ENCODE peak calls at places on chromosomes 12 and 14, in nine cellular contexts. Z, S, J, V, B, F, G, L and N are unnamed samples.

GRCh38 chr12:69284131-69284530 is 44.8 kb downstream of the CPSF6 start:
- DNase-seq in V (peak), G (peak), Z (peak), F (peak), J (peak), S (peak), B (peak), L (peak), N (no peak)

GRCh38 chr12:89225808-89226368 is 126.4 kb downstream of the DUSP6 start:
- DNase-seq in V (no peak), S (peak), F (no peak), L (peak), J (peak), B (no peak), G (peak), Z (peak), N (no peak)

GRCh38 chr12:20445693-20446092 is 77.4 kb downstream of the PDE3A start:
- DNase-seq in L (no peak), F (no peak), V (no peak), S (no peak), G (no peak), J (no peak), B (no peak), Z (peak), N (no peak)

GRCh38 chr14:31457665-31458659 is 656 bp upstream of the DTD2 start:
- DNase-seq in L (no peak), J (no peak), Z (no peak), F (no peak), V (no peak), G (no peak), B (no peak), S (peak), N (no peak)

GRCh38 chr14:81504864-81505263 is 28.8 kb downstream of the SEL1L start:
- DNase-seq in L (no peak), S (no peak), Z (no peak), B (no peak), G (no peak), F (no peak), J (no peak), V (no peak), N (no peak)

GRCh38 chr12:21371050-21371449 is 1.7 kb upstream of the IAPP start:
- DNase-seq in F (no peak), B (no peak), L (no peak), V (no peak), J (no peak), S (no peak), Z (no peak), G (no peak), N (no peak)

GRCh38 chr14:50062438-50063039 is 53.8 kb downstream of the VCPKMT start:
- DNase-seq in F (no peak), V (peak), S (peak), L (peak), Z (peak), B (peak), J (peak), G (peak), N (no peak)

GRCh38 chr14:52314521-52315354 is 626 bp downstream of the PTGER2 start:
- DNase-seq in G (peak), S (peak), J (peak), V (peak), F (peak), Z (no peak), L (peak), B (peak), N (no peak)

GRCh38 chr12:15995801-15996200 is 84.7 kb downstream of the DERA start:
- DNase-seq in G (no peak), S (no peak), J (no peak), V (no peak), F (no peak), B (no peak), Z (no peak), L (no peak), N (no peak)

GRCh38 chr12:89073659-89074058 is 278.6 kb downstream of the DUSP6 start:
- DNase-seq in B (no peak), S (no peak), G (no peak), F (no peak), V (no peak), J (no peak), L (no peak), Z (no peak), N (no peak)

GRCh38 chr12:118618695-118619094 is 242.3 kb downstream of the SUDS3 start:
- DNase-seq in Z (no peak), F (no peak), S (no peak), B (no peak), V (no peak), J (no peak), L (peak), G (no peak), N (no peak)

GRCh38 chr12:111037047-111037446 is 116.7 kb upstream of the MYL2 start:
- DNase-seq in Z (no peak), F (no peak), G (no peak), J (no peak), L (no peak), B (no peak), V (no peak), S (no peak), N (no peak)

GRCh38 chr14:75069021-75069810 is at the start of gene ZC2HC1C:
- DNase-seq in J (peak), G (peak), S (peak), B (peak), Z (peak), V (peak), L (peak), F (peak), N (peak)

GRCh38 chr12:9936597-9936996 is 4.4 kb upstream of the CLEC2A start:
- DNase-seq in F (no peak), V (no peak), Z (no peak), G (no peak), B (no peak), S (no peak), J (no peak), L (no peak), N (no peak)

GRCh38 chr12:131493068-131493826 is 217.6 kb upstream of the SFSWAP start:
- DNase-seq in S (no peak), Z (no peak), G (no peak), F (no peak), J (no peak), V (no peak), L (no peak), B (no peak), N (no peak)

GRCh38 chr14:89000007-89000942 is 175.8 kb downstream of the TTC8 start:
- DNase-seq in J (peak), S (peak), G (peak), V (no peak), F (peak), Z (peak), L (peak), B (no peak), N (peak)

GRCh38 chr14:98623806-98624430 is 648.1 kb downstream of the BCL11B start:
- DNase-seq in Z (no peak), V (no peak), B (no peak), L (no peak), J (no peak), S (peak), F (no peak), G (no peak), N (no peak)

GRCh38 chr12:92971869-92972524 is 42.9 kb upstream of the EEA1 start:
- DNase-seq in Z (peak), G (peak), F (no peak), S (peak), J (no peak), B (no peak), V (no peak), L (no peak), N (no peak)

GRCh38 chr12:126727656-126728055 is 1539.3 kb upstream of the TMEM132C start:
- DNase-seq in S (no peak), V (no peak), F (no peak), Z (no peak), L (peak), J (no peak), B (no peak), G (no peak), N (no peak)

GRCh38 chr14:59707778-59708635 is 131.4 kb upstream of the CCDC175 start:
- DNase-seq in L (no peak), Z (peak), B (no peak), G (no peak), F (no peak), J (no peak), V (no peak), S (peak), N (no peak)
- TF ChIP-seq CTCF in L (no peak), Z (no peak), B (no peak), G (no peak), F (no peak), J (no peak), V (no peak), S (no peak), N (no peak)

GRCh38 chr12:59383426-59383822 is 212.4 kb upstream of the SLC16A7 start:
- DNase-seq in S (peak), F (no peak), B (no peak), J (no peak), V (no peak), Z (peak), G (peak), L (no peak), N (no peak)
- H3K4me3 ChIP-seq in S (peak), F (no peak), B (no peak), J (no peak), V (no peak), Z (no peak), G (no peak), L (no peak), N (no peak)

GRCh38 chr14:51224551-51224950 is 15.5 kb upstream of the TMX1 start:
- DNase-seq in S (peak), J (no peak), B (no peak), F (no peak), V (no peak), G (no peak), Z (no peak), L (no peak), N (no peak)

GRCh38 chr14:51225751-51226150 is 14.3 kb upstream of the TMX1 start:
- DNase-seq in B (no peak), S (no peak), V (no peak), L (no peak), G (no peak), Z (no peak), F (no peak), J (no peak), N (no peak)

GRCh38 chr14:51216602-51217001 is 23.4 kb upstream of the TMX1 start:
- DNase-seq in B (no peak), L (no peak), J (no peak), V (no peak), Z (peak), F (no peak), G (no peak), S (no peak), N (no peak)

DNA sequence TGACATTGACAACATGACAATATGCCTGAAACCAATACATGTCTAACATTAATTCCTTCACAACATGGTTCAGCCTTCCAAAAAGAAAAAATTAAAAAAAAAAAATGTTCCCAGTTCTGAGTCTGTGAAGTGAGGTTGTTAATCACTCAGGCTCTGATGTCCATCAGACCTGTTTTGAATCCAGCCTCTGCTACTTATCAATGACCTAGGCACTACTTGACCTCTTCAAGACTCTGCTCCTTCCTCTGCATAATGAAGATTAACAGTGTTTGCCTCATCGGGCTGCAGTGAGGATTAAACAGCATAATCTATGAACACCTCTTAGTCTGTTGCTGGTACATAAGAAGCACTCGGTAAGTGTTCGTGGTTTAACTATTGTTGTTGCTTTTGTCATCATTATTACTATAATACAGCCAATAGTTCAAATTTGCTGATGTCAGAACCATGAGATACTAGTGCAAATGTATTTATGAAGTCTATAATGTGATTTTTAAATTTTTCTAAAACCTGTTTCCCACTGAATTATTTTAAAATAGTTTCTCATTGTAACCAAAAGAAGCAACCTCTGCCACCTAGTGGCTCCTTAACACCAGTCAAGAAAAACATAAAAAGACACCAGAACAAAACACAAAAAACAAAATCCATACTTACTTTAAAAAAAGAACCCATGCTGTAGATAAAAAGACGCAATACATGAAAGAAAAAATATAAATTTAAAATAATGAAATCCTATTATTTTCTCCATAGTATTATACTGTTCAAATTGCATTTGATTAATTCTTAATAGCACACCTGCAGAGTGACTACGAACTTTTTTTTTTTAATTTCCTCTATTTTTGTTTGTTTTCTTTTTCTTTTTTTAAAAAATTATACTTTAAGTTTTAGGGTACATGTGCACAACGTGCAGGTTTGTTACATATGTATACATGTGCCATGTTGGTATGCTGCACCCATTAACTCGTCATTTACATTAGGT is 20.3 kb upstream of the TMX1 start:
- DNase-seq in S (peak), Z (peak), F (no peak), V (no peak), L (peak), J (no peak), B (peak), G (no peak), N (no peak)
- TF ChIP-seq CTCF in S (peak), Z (peak), F (peak), V (no peak), L (peak), J (no peak), B (peak), G (peak), N (peak)

GRCh38 chr12:54977857-54978256 is 6.7 kb downstream of the TESPA1 start:
- DNase-seq in S (no peak), Z (no peak), B (no peak), L (no peak), G (no peak), J (no peak), F (no peak), V (no peak), N (no peak)

GRCh38 chr12:54983536-54984102 is 943 bp downstream of the TESPA1 start:
- DNase-seq in L (no peak), B (no peak), V (peak), Z (no peak), F (no peak), S (no peak), G (no peak), J (no peak), N (no peak)

GRCh38 chr12:54977155-54977554 is 7.4 kb downstream of the TESPA1 start:
- DNase-seq in F (no peak), G (peak), Z (peak), L (no peak), S (peak), V (no peak), J (no peak), B (no peak), N (no peak)

GRCh38 chr12:54981796-54982195 is 2.8 kb downstream of the TESPA1 start:
- DNase-seq in F (no peak), J (no peak), Z (no peak), S (no peak), V (no peak), B (no peak), L (no peak), G (no peak), N (no peak)

GRCh38 chr12:54980341-54980740 is 4.2 kb downstream of the TESPA1 start:
- DNase-seq in S (no peak), V (peak), G (no peak), F (no peak), J (no peak), Z (no peak), B (no peak), L (no peak), N (no peak)
- H3K4me3 ChIP-seq in S (no peak), V (peak), G (no peak), F (no peak), J (no peak), Z (no peak), B (no peak), L (no peak), N (no peak)

GRCh38 chr12:42143401-42144173 is 1.1 kb downstream of the GXYLT1 start:
- DNase-seq in J (no peak), G (peak), F (no peak), S (peak), Z (peak), B (no peak), L (no peak), V (no peak), N (no peak)

GRCh38 chr12:42145197-42145549 is 499 bp upstream of the GXYLT1 start:
- DNase-seq in J (no peak), F (no peak), G (no peak), B (no peak), V (no peak), Z (no peak), S (no peak), L (peak), N (no peak)

GRCh38 chr12:42144424-42145196 is at the start of gene GXYLT1:
- DNase-seq in V (peak), B (peak), G (peak), J (peak), F (peak), S (peak), Z (peak), L (peak), N (peak)

GRCh38 chr12:42144174-42144423 is 575 bp downstream of the GXYLT1 start:
- DNase-seq in S (no peak), G (no peak), L (no peak), V (no peak), F (no peak), J (no peak), B (no peak), Z (no peak), N (no peak)

GRCh38 chr12:42145552-42146215 is 1.0 kb upstream of the GXYLT1 start:
- DNase-seq in V (no peak), G (no peak), S (no peak), L (peak), Z (no peak), B (no peak), F (no peak), J (no peak), N (no peak)
- TF ChIP-seq CTCF in V (no peak), G (peak), S (no peak), L (peak), Z (no peak), B (no peak), F (no peak), J (no peak), N (no peak)

GRCh38 chr14:55053500-55053899 is 2.1 kb downstream of the MAPK1IP1L start:
- DNase-seq in F (no peak), S (no peak), Z (no peak), J (no peak), G (no peak), L (no peak), B (no peak), V (no peak), N (no peak)
- H3K4me3 ChIP-seq in F (peak), S (peak), Z (peak), J (peak), G (peak), L (peak), B (no peak), V (no peak), N (no peak)

DNA sequence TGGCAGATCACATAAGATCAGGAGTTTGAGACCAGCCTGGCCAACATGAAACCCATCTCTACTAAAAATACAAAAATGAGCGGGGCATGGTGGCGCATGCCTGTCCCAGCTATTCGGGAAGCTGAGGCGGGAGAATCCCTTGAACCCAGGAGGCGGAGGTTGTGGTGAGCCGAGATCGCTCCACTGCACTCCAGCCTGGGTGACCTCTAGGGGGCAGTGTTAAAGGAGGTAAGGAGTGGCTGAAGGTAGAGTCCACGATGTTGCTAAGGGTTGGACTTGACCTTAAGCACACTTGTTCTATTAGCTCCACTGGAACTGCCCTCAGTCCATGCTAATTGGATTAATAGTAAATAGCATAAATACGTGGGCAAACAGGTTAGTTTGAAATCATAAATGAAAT is 62.4 kb upstream of the PSMC1 start:
- DNase-seq in L (peak), F (no peak), B (no peak), Z (no peak), G (no peak), V (peak), J (no peak), S (no peak), N (no peak)
- TF ChIP-seq CTCF in L (peak), F (no peak), B (no peak), Z (peak), G (peak), V (no peak), J (no peak), S (peak), N (peak)